ENCODE peak calls at places on chromosomes 11 and 22, in four cellular contexts. D, M, I and F are unnamed samples.

GRCh38 chr22:29251265-29251664 is 16.5 kb downstream of the RHBDD3 start:
- DNase-seq in D (no peak), M (no peak), I (no peak), F (no peak)

GRCh38 chr11:74057251-74058151 is 48.6 kb upstream of the UCP3 start:
- DNase-seq in D (peak; percentile 43), M (peak; percentile 84), I (no peak), F (no peak)

GRCh38 chr11:111765984-111766833 is at the start of gene PPP2R1B:
- DNase-seq in D (peak; percentile 74), M (peak; percentile 68), I (no peak), F (no peak)

GRCh38 chr22:45917146-45917545 is 59.8 kb downstream of the WNT7B start:
- DNase-seq in D (no peak), M (no peak), I (no peak), F (no peak)

GRCh38 chr11:120170741-120171261 is 32.9 kb upstream of the TRIM29 start:
- DNase-seq in D (no peak), M (no peak), I (no peak), F (no peak)

GRCh38 chr11:64419818-64420485 is 61.0 kb downstream of the RPS6KA4 start:
- DNase-seq in D (no peak), M (peak; percentile 62), I (no peak), F (no peak)

GRCh38 chr11:83147895-83148294 is 9.0 kb upstream of the PCF11 start:
- DNase-seq in D (no peak), M (no peak), I (no peak), F (no peak)

GRCh38 chr11:80779907-80780615 is 1339.2 kb upstream of the TENM4 start:
- DNase-seq in D (no peak), M (no peak), I (no peak), F (no peak)

GRCh38 chr11:117621226-117621625 is 175.8 kb downstream of the DSCAML1 start:
- DNase-seq in D (peak; percentile 15), M (peak; percentile 1), I (no peak), F (no peak)

GRCh38 chr11:19320764-19321163 is 80.0 kb upstream of the E2F8 start:
- DNase-seq in D (no peak), M (no peak), I (no peak), F (no peak)

GRCh38 chr11:115745041-115745440 is 240.8 kb upstream of the CADM1 start:
- DNase-seq in D (no peak), M (no peak), I (no peak), F (no peak)

GRCh38 chr22:30251661-30252226 is 5.2 kb upstream of the LIF start:
- DNase-seq in D (peak; percentile 56), M (no peak), I (no peak), F (no peak)

GRCh38 chr11:76076749-76077148 is 129.6 kb downstream of the WNT11 start:
- DNase-seq in D (peak; percentile 10), M (no peak), I (no peak), F (no peak)

GRCh38 chr11:96331556-96332168 is 11.3 kb downstream of the MAML2 start:
- DNase-seq in D (no peak), M (no peak), I (no peak), F (no peak)

GRCh38 chr11:90639687-90640086 is 416.8 kb upstream of the CHORDC1 start:
- DNase-seq in D (peak; percentile 30), M (no peak), I (no peak), F (peak; percentile 7)

GRCh38 chr11:62627718-62628117 is 5.9 kb upstream of the B3GAT3 start:
- DNase-seq in D (no peak), M (no peak), I (no peak), F (no peak)

GRCh38 chr22:42645938-42646568 is 3.1 kb downstream of the CYB5R3 start:
- DNase-seq in D (no peak), M (no peak), I (no peak), F (no peak)

GRCh38 chr11:126257764-126258163 is 10.9 kb downstream of the SRPRA start:
- DNase-seq in D (no peak), M (peak; percentile 70), I (no peak), F (no peak)

GRCh38 chr11:2180775-2181370 is 9.3 kb upstream of the TH start:
- DNase-seq in D (peak; percentile 63), M (no peak), I (no peak), F (no peak)

GRCh38 chr11:93704237-93704636 is 37.1 kb downstream of the TAF1D start:
- DNase-seq in D (no peak), M (no peak), I (no peak), F (no peak)

GRCh38 chr11:119155733-119156492 is 7.1 kb downstream of the ABCG4 start:
- DNase-seq in D (no peak), M (peak; percentile 24), I (no peak), F (no peak)

GRCh38 chr22:30422481-30423295 is 2.9 kb upstream of the MTFP1 start:
- DNase-seq in D (peak; percentile 96), M (peak; percentile 87), I (peak; percentile 76), F (peak; percentile 74)

GRCh38 chr22:50305658-50306566 is 1.5 kb downstream of the PLXNB2 start:
- DNase-seq in D (peak; percentile 95), M (peak; percentile 95), I (peak; percentile 86), F (peak; percentile 70)

GRCh38 chr11:88420165-88420781 is 82.7 kb upstream of the CTSC start:
- DNase-seq in D (peak; percentile 99), M (peak; percentile 93), I (peak; percentile 49), F (no peak)

GRCh38 chr11:119028346-119029068 is 2.2 kb downstream of the SLC37A4 start:
- DNase-seq in D (no peak), M (no peak), I (no peak), F (no peak)

GRCh38 chr11:77113382-77114088 is 10.9 kb downstream of the OMP start:
- DNase-seq in D (peak; percentile 13), M (peak; percentile 33), I (no peak), F (no peak)

GRCh38 chr11:74284466-74284865 is 27.0 kb downstream of the P4HA3 start:
- DNase-seq in D (no peak), M (no peak), I (no peak), F (no peak)

GRCh38 chr22:39917091-39917703 is 16.3 kb downstream of the GRAP2 start:
- DNase-seq in D (no peak), M (no peak), I (no peak), F (no peak)

GRCh38 chr22:45895436-45896152 is 81.4 kb downstream of the WNT7B start:
- DNase-seq in D (no peak), M (no peak), I (no peak), F (no peak)

GRCh38 chr22:21666786-21667185 is 974 bp downstream of the PPIL2 start:
- DNase-seq in D (no peak), M (no peak), I (no peak), F (no peak)

GRCh38 chr11:118045191-118045590 is 31.7 kb upstream of the TMPRSS4 start:
- DNase-seq in D (peak; percentile 60), M (no peak), I (no peak), F (no peak)

GRCh38 chr11:58164389-58164788 is 24.5 kb upstream of the OR9Q2 start:
- DNase-seq in D (no peak), M (no peak), I (no peak), F (no peak)

GRCh38 chr11:48148749-48149148 is 67.9 kb upstream of the OR4B1 start:
- DNase-seq in D (peak; percentile 44), M (no peak), I (no peak), F (no peak)

GRCh38 chr11:2363130-2363529 is 14.0 kb upstream of the CD81 start:
- DNase-seq in D (no peak), M (no peak), I (no peak), F (no peak)

GRCh38 chr11:34055218-34056000 is 3.9 kb downstream of the CAPRIN1 start:
- DNase-seq in D (no peak), M (no peak), I (no peak), F (no peak)

GRCh38 chr22:36594569-36594968 is 65.6 kb upstream of the EIF3D start:
- DNase-seq in D (no peak), M (no peak), I (no peak), F (no peak)

DNA sequence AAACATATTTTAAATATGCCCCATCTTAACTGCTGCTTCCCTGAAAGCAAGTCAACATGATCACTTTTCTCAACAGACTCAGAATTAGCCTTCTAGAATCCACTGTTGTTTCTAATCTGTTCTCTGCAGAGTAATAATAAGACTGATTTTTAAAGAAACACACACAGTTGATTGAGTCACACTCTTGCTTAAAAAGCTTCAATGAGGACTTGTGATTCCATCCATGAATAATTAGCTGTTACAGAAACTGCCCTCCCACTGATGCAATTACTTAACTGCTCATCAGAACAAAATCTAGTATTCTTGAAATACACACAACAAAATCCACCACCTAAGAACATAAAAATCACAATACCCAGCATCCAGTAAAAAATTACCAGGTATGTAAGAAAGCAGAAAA is 100.5 kb upstream of the TIMP3 start:
- DNase-seq in D (peak; percentile 75), M (peak; percentile 76), I (no peak), F (no peak)
- H3K4me3 ChIP-seq in D (no peak overlapping the region), M (no peak overlapping the region), I (no peak overlapping the region), F (no peak overlapping the region)

DNA sequence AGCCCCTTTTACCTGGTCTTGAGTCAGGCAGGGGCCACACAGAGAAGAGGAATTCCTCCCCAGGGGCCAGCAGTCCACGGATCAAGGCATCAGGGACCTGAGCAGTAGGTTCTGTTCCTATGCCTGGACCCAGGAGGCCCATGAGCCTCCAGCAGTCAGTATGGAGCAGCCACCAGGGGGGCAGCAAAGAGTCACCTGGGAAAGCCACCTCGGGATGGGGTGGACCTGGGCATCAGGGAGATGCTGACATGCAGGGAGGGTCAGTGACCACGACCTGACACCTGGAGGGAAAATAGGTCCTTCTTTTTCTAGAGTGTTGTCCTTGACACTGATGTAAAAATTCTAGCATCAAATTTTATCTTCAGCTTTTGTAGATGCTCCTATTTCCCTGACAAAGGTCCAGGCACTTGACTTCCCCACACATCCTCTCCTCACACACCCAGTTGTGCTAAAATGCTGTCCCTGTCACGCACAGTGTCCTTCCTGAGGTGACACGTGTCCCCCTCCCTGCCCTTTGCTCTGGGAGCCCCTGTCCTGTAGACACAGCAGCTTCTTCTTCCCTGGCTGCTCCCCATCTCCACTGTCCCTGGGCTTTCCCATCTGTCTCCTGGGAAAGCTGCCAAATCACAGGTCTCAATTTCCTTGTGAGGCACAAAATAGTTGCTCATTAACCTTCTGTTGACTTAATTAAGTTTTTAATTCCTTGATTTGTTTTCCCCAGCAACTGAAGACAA is 70.0 kb upstream of the IGLL5 start:
- DNase-seq in D (no peak), M (no peak), I (no peak), F (no peak)
- TF ChIP-seq CTCF in D (no peak), M (no peak), I (no peak), F (peak; percentile 18)

DNA sequence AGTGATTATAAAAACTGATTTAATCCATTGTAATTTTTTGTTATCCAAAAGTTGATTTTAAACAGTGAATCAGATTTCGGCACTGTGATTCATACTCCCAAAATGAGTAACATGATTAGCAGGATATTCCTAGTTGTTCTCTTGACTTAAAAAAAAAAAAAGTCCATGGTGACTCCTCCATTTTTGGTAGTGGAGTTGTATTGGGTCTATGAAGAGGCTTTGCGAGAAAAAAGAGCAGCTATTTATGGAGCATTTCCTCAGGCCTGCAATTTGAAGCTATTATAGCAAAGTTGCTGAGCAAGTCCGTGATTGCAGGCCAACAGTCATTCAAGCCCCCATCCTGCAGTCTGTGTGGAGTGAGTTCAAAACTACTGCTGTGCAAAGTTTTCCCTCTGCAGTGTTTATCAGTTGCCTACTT is 28.8 kb downstream of the YAP1 start:
- DNase-seq in D (peak; percentile 89), M (peak; percentile 78), I (peak; percentile 76), F (no peak)
- H3K4me3 ChIP-seq in D (no peak overlapping the region), M (peak overlapping the region; percentile 30), I (no peak overlapping the region), F (no peak overlapping the region)

GRCh38 chr11:67082071-67082791 is 25.6 kb downstream of the RHOD start:
- DNase-seq in D (no peak), M (peak; percentile 14), I (no peak), F (no peak)
- TF ChIP-seq CTCF in D (peak; percentile 29), M (no peak), I (no peak), F (no peak)